ENCODE peak calls at places on chromosomes 7 and 10, in five cellular contexts. One of them, this sample, is unnamed.

GRCh38 chr10:72796042-72796441 is 97.5 kb upstream of the OIT3 start:
- DNase-seq in erythroblast: no peak
- DNase-seq in T47D: no peak
- DNase-seq in hypothalamus: no peak
- DNase-seq in activated T-cell treated with anti-CD3 and anti-CD28 coated beads for 1 hour: no peak
- DNase-seq in this sample: no peak

GRCh38 chr10:8301831-8302230 is 247.3 kb downstream of the GATA3 start:
- DNase-seq in activated T-cell treated with anti-CD3 and anti-CD28 coated beads for 1 hour: no peak
- DNase-seq in erythroblast: no peak
- DNase-seq in T47D: no peak
- DNase-seq in hypothalamus: no peak
- DNase-seq in this sample: no peak

GRCh38 chr10:822661-823367 is 108.7 kb downstream of the LARP4B start:
- DNase-seq in T47D: no peak
- DNase-seq in erythroblast: no peak
- DNase-seq in activated T-cell treated with anti-CD3 and anti-CD28 coated beads for 1 hour: no peak
- DNase-seq in hypothalamus: no peak
- DNase-seq in this sample: no peak

GRCh38 chr7:108347616-108348015 is 108.6 kb downstream of the NRCAM start:
- DNase-seq in T47D: peak; percentile 65
- DNase-seq in hypothalamus: no peak
- DNase-seq in activated T-cell treated with anti-CD3 and anti-CD28 coated beads for 1 hour: no peak
- DNase-seq in erythroblast: no peak
- DNase-seq in this sample: no peak

GRCh38 chr7:17044396-17044795 is 162.6 kb upstream of the AGR3 start:
- DNase-seq in erythroblast: peak; percentile 56
- DNase-seq in hypothalamus: no peak
- DNase-seq in T47D: no peak
- DNase-seq in activated T-cell treated with anti-CD3 and anti-CD28 coated beads for 1 hour: no peak
- DNase-seq in this sample: no peak

GRCh38 chr10:67794909-67795460 is 43.0 kb downstream of the DNAJC12 start:
- DNase-seq in erythroblast: no peak
- DNase-seq in hypothalamus: no peak
- DNase-seq in T47D: no peak
- DNase-seq in activated T-cell treated with anti-CD3 and anti-CD28 coated beads for 1 hour: no peak
- DNase-seq in this sample: no peak

GRCh38 chr7:97012293-97013005 is 7.1 kb downstream of the DLX6 start:
- DNase-seq in hypothalamus: no peak
- DNase-seq in erythroblast: no peak
- DNase-seq in T47D: no peak
- DNase-seq in activated T-cell treated with anti-CD3 and anti-CD28 coated beads for 1 hour: no peak
- DNase-seq in this sample: no peak

GRCh38 chr7:636396-636795 is 90.1 kb upstream of the DNAAF5 start:
- DNase-seq in hypothalamus: no peak
- DNase-seq in activated T-cell treated with anti-CD3 and anti-CD28 coated beads for 1 hour: peak; percentile 33
- DNase-seq in erythroblast: peak; percentile 5
- DNase-seq in T47D: peak; percentile 77
- DNase-seq in this sample: peak; percentile 39

GRCh38 chr7:128131701-128132100 is 100.5 kb upstream of the LRRC4 start:
- DNase-seq in hypothalamus: no peak
- DNase-seq in activated T-cell treated with anti-CD3 and anti-CD28 coated beads for 1 hour: no peak
- DNase-seq in erythroblast: no peak
- DNase-seq in T47D: no peak
- DNase-seq in this sample: no peak